ENCODE peak calls at places on chromosomes 6 and 20, in seven cellular contexts. One of them, this sample, is unnamed.

GRCh38 chr20:4507288-4507719 is 214.4 kb upstream of the PRND start:
- DNase-seq in HFF-Myc: peak; percentile 81
- DNase-seq in heart left ventricle: no peak
- DNase-seq in BJ: peak; percentile 96
- DNase-seq in GM20000: no peak
- DNase-seq in choroid plexus epithelial cell: peak; percentile 79
- DNase-seq in fibroblast of lung: peak; percentile 97
- DNase-seq in this sample: no peak

GRCh38 chr6:32167154-32167760 is 2.9 kb downstream of the EGFL8 start:
- DNase-seq in HFF-Myc: no peak
- DNase-seq in heart left ventricle: no peak
- DNase-seq in BJ: no peak
- DNase-seq in GM20000: no peak
- DNase-seq in choroid plexus epithelial cell: no peak
- DNase-seq in fibroblast of lung: no peak
- DNase-seq in this sample: no peak

GRCh38 chr20:36572701-36573102 is 695 bp upstream of the TGIF2 start:
- DNase-seq in HFF-Myc: no peak
- DNase-seq in heart left ventricle: no peak
- DNase-seq in BJ: no peak
- DNase-seq in GM20000: peak; percentile 66
- DNase-seq in choroid plexus epithelial cell: peak; percentile 35
- DNase-seq in fibroblast of lung: peak; percentile 46
- DNase-seq in this sample: peak; percentile 26

GRCh38 chr20:3164043-3164762 is 4.5 kb upstream of the FASTKD5 start:
- DNase-seq in HFF-Myc: no peak
- DNase-seq in heart left ventricle: no peak
- DNase-seq in BJ: no peak
- DNase-seq in GM20000: peak; percentile 23
- DNase-seq in choroid plexus epithelial cell: no peak
- DNase-seq in fibroblast of lung: no peak
- DNase-seq in this sample: no peak

GRCh38 chr6:56364482-56365313 is 117.3 kb upstream of the COL21A1 start:
- DNase-seq in HFF-Myc: no peak
- DNase-seq in heart left ventricle: no peak
- DNase-seq in BJ: peak; percentile 49
- DNase-seq in GM20000: no peak
- DNase-seq in choroid plexus epithelial cell: peak; percentile 62
- DNase-seq in fibroblast of lung: peak; percentile 88
- DNase-seq in this sample: no peak

GRCh38 chr20:57514273-57514751 is 10.6 kb downstream of the CTCFL start:
- DNase-seq in HFF-Myc: peak; percentile 38
- DNase-seq in heart left ventricle: no peak
- DNase-seq in BJ: no peak
- DNase-seq in GM20000: peak; percentile 65
- DNase-seq in choroid plexus epithelial cell: peak; percentile 88
- DNase-seq in fibroblast of lung: peak; percentile 52
- DNase-seq in this sample: peak; percentile 59

GRCh38 chr20:1631309-1632227 is 11.8 kb upstream of the SIRPB1 start:
- DNase-seq in HFF-Myc: no peak
- DNase-seq in heart left ventricle: no peak
- DNase-seq in BJ: no peak
- DNase-seq in GM20000: no peak
- DNase-seq in choroid plexus epithelial cell: no peak
- DNase-seq in fibroblast of lung: peak; percentile 62
- DNase-seq in this sample: no peak

GRCh38 chr20:34634392-34634791 is 42.5 kb downstream of the PIGU start:
- DNase-seq in HFF-Myc: no peak
- DNase-seq in heart left ventricle: no peak
- DNase-seq in BJ: no peak
- DNase-seq in GM20000: no peak
- DNase-seq in choroid plexus epithelial cell: no peak
- DNase-seq in fibroblast of lung: no peak
- DNase-seq in this sample: no peak

GRCh38 chr6:44126320-44127149 is 717 bp downstream of the MRPL14 start:
- DNase-seq in HFF-Myc: no peak
- DNase-seq in heart left ventricle: peak; percentile 78
- DNase-seq in BJ: no peak
- DNase-seq in GM20000: peak; percentile 85
- DNase-seq in choroid plexus epithelial cell: peak; percentile 93
- DNase-seq in fibroblast of lung: peak; percentile 79
- DNase-seq in this sample: peak; percentile 28

GRCh38 chr6:140052757-140053729 is 678.6 kb upstream of the CITED2 start:
- DNase-seq in HFF-Myc: no peak
- DNase-seq in heart left ventricle: no peak
- DNase-seq in BJ: no peak
- DNase-seq in GM20000: peak; percentile 4
- DNase-seq in choroid plexus epithelial cell: peak; percentile 76
- DNase-seq in fibroblast of lung: peak; percentile 46
- DNase-seq in this sample: no peak
- TF ChIP-seq CTCF in HFF-Myc: peak; percentile 50
- TF ChIP-seq CTCF in heart left ventricle: peak; percentile 44
- TF ChIP-seq CTCF in BJ: peak; percentile 56
- TF ChIP-seq CTCF in GM20000: peak; percentile 6
- TF ChIP-seq CTCF in choroid plexus epithelial cell: peak; percentile 55
- TF ChIP-seq CTCF in fibroblast of lung: peak; percentile 36
- TF ChIP-seq CTCF in this sample: peak; percentile 50

DNA sequence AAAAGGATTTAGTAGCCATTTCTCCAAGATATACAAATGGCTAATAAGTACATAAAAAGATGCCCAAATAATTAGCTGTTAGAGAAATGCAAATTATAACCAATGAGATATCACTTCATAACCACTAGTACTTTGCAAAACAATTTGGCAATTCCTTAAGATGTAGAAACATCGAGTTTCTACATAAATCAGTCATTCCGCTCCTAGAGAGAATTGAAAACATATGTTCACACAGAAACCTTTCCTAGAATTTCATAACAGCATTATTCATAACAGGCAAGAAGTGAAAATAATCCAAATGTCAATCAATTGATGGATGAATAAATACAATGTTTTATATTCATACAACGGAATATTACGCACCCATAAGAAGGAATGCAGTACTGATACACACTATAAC is 20.5 kb upstream of the NT5E start:
- DNase-seq in HFF-Myc: no peak
- DNase-seq in heart left ventricle: no peak
- DNase-seq in BJ: no peak
- DNase-seq in GM20000: no peak
- DNase-seq in choroid plexus epithelial cell: no peak
- DNase-seq in fibroblast of lung: no peak
- DNase-seq in this sample: no peak
- TF ChIP-seq CTCF in HFF-Myc: no peak
- TF ChIP-seq CTCF in heart left ventricle: no peak
- TF ChIP-seq CTCF in BJ: no peak
- TF ChIP-seq CTCF in GM20000: no peak
- TF ChIP-seq CTCF in choroid plexus epithelial cell: no peak
- TF ChIP-seq CTCF in fibroblast of lung: no peak
- TF ChIP-seq CTCF in this sample: no peak

DNA sequence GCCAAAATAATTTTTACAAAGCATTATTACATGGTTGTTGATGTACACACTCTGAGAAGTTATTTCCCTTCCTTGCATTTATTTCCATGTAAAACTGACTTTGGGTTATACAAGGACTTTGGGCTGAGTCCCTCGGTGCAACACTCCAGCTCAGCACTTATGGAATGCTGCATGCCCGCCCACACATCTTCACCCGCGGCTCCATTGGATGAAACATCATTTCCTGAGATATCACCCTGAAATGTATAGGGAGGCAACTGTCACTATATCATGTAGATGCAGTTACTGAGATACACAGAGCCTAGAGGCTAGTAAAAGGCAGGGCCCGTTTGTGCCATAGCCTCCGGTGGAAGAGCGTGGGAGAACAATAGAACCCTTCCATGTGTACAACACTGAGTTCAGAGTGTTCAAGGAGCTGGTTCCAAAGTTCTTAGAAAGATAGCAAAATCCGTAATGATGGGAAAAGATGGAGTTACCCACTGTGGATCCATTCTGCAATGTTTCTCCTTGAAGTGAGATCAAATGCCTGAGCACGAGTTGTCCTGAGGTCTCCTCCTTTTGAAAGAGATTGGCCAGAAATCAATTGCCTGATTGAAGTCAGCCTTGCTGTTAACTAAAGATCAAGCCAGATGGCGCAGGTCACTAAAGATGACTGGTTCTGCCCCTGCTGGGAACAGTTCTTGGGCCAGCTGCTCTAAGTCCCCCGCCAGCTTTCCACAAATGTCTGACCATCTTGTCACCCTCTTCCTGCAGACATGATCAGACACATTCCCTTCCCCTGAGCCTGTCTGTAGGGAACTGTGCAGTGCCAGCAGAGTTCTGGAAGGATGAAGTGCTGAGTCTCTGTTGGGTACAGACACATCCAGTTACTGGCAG is 100.9 kb upstream of the IYD start:
- DNase-seq in HFF-Myc: no peak
- DNase-seq in heart left ventricle: no peak
- DNase-seq in BJ: no peak
- DNase-seq in GM20000: no peak
- DNase-seq in choroid plexus epithelial cell: peak; percentile 58
- DNase-seq in fibroblast of lung: peak; percentile 93
- DNase-seq in this sample: no peak
- TF ChIP-seq CTCF in HFF-Myc: no peak
- TF ChIP-seq CTCF in heart left ventricle: no peak
- TF ChIP-seq CTCF in BJ: no peak
- TF ChIP-seq CTCF in GM20000: no peak
- TF ChIP-seq CTCF in choroid plexus epithelial cell: no peak
- TF ChIP-seq CTCF in fibroblast of lung: no peak
- TF ChIP-seq CTCF in this sample: no peak

GRCh38 chr20:40565681-40566040 is 123.4 kb downstream of the MAFB start:
- DNase-seq in HFF-Myc: no peak
- DNase-seq in heart left ventricle: no peak
- DNase-seq in BJ: no peak
- DNase-seq in GM20000: no peak
- DNase-seq in choroid plexus epithelial cell: no peak
- DNase-seq in fibroblast of lung: no peak
- DNase-seq in this sample: no peak
- TF ChIP-seq CTCF in HFF-Myc: no peak
- TF ChIP-seq CTCF in heart left ventricle: no peak
- TF ChIP-seq CTCF in BJ: no peak
- TF ChIP-seq CTCF in GM20000: no peak
- TF ChIP-seq CTCF in choroid plexus epithelial cell: peak; percentile 19
- TF ChIP-seq CTCF in fibroblast of lung: no peak
- TF ChIP-seq CTCF in this sample: no peak